ENCODE peak calls at places on chromosomes 7 and 10, in nine cellular contexts. V is T-helper 2 cell; K is stimulated activated naive CD8-positive, alpha-beta T cell treated with anti-CD3 and anti-CD28 coated beads, Interleukin-15, Interleukin-2, amounts not matched to agents 100 U/mL and 50 U/mL, for 24 hours; Y is HT1080; L is BE2C; W is GM23248; M is CMK; N is DMS 273 treated with DMSO at 0.1 percent for 48 hours; U is SK-N-DZ. O is an unnamed sample.

GRCh38 chr7:101422361-101423195 is 59.9 kb downstream of the COL26A1 start:
- DNase-seq in W (no peak), V (no peak), M (no peak), K (no peak), U (no peak), L (no peak), Y (no peak), N (no peak), O (no peak)

GRCh38 chr7:36346260-36346831 is 43.3 kb upstream of the ANLN start:
- DNase-seq in K (no peak), N (no peak), L (no peak), M (no peak), V (no peak), Y (no peak), U (no peak), W (no peak), O (no peak)

GRCh38 chr10:130421909-130422308 is 285.7 kb downstream of the GLRX3 start:
- DNase-seq in M (no peak), L (no peak), U (no peak), W (no peak), N (no peak), V (no peak), Y (no peak), K (no peak), O (no peak)

GRCh38 chr7:140810830-140811556 is 113.7 kb downstream of the BRAF start:
- DNase-seq in K (peak), N (peak), W (peak), L (peak), U (peak), M (peak), Y (peak), V (no peak), O (peak)

GRCh38 chr7:45677311-45677900 is 103.2 kb downstream of the ADCY1 start:
- DNase-seq in U (no peak), N (no peak), K (no peak), W (no peak), L (no peak), Y (peak), V (no peak), M (no peak), O (no peak)

GRCh38 chr10:34467902-34468301 is 347.2 kb downstream of the PARD3 start:
- DNase-seq in W (no peak), N (no peak), M (no peak), L (no peak), Y (no peak), K (no peak), U (no peak), V (no peak), O (no peak)

GRCh38 chr7:120583835-120584586 is 273.9 kb downstream of the TSPAN12 start:
- DNase-seq in W (peak), U (no peak), V (no peak), Y (peak), K (no peak), N (no peak), L (no peak), M (no peak), O (no peak)

GRCh38 chr10:105585753-105586152 is 944.7 kb downstream of the SORCS3 start:
- DNase-seq in V (no peak), M (no peak), Y (peak), N (no peak), L (no peak), K (no peak), U (no peak), W (no peak), O (no peak)

GRCh38 chr7:48209004-48209600 is 37.8 kb downstream of the ABCA13 start:
- DNase-seq in K (no peak), Y (no peak), V (no peak), U (no peak), N (no peak), M (no peak), L (no peak), W (no peak), O (no peak)

GRCh38 chr10:74987339-74988054 is 124.0 kb upstream of the SAMD8 start:
- DNase-seq in K (no peak), N (no peak), W (peak), Y (no peak), L (no peak), U (no peak), M (no peak), V (no peak), O (no peak)

GRCh38 chr7:74180866-74181265 is 6.7 kb downstream of the EIF4H start:
- DNase-seq in K (no peak), Y (no peak), M (no peak), W (no peak), U (no peak), N (no peak), L (no peak), V (no peak), O (no peak)

GRCh38 chr10:93821051-93821772 is 63.5 kb downstream of the LGI1 start:
- DNase-seq in L (no peak), K (no peak), V (no peak), Y (peak), W (peak), N (peak), M (no peak), U (peak), O (peak)

GRCh38 chr10:69973678-69974077 is 79.0 kb upstream of the MACROH2A2 start:
- DNase-seq in U (no peak), L (no peak), M (no peak), W (no peak), Y (no peak), N (no peak), V (no peak), K (no peak), O (no peak)

GRCh38 chr10:33291053-33291592 is 43.3 kb downstream of the NRP1 start:
- DNase-seq in Y (peak), M (no peak), K (no peak), U (no peak), L (no peak), W (peak), V (no peak), N (no peak), O (peak)

GRCh38 chr10:124579003-124579384 is 117.4 kb downstream of the LHPP start:
- DNase-seq in V (no peak), L (peak), Y (peak), W (peak), K (no peak), U (no peak), M (no peak), N (no peak), O (peak)

GRCh38 chr10:78717200-78717599 is 351.6 kb upstream of the ZMIZ1 start:
- DNase-seq in N (no peak), M (no peak), L (no peak), U (no peak), W (peak), K (no peak), Y (no peak), V (no peak), O (peak)

GRCh38 chr7:121107923-121108498 is 119.5 kb downstream of the CPED1 start:
- DNase-seq in K (no peak), N (peak), V (no peak), U (peak), W (peak), Y (peak), L (no peak), M (peak), O (peak)

GRCh38 chr7:26151650-26151952 is 397 bp upstream of the NFE2L3 start:
- DNase-seq in M (no peak), Y (no peak), V (no peak), K (no peak), U (no peak), N (no peak), L (no peak), W (no peak), O (no peak)

GRCh38 chr7:73519867-73520672 is 2.0 kb downstream of the BAZ1B start:
- DNase-seq in M (no peak), K (peak), N (no peak), L (no peak), U (peak), Y (peak), V (no peak), W (peak), O (no peak)

GRCh38 chr7:12888727-12889126 is 201.3 kb downstream of the ARL4A start:
- DNase-seq in L (no peak), U (no peak), K (no peak), W (peak), Y (peak), M (no peak), N (no peak), V (no peak), O (peak)

GRCh38 chr10:124313374-124313773 is 105.3 kb downstream of the OAT start:
- DNase-seq in M (no peak), Y (no peak), W (no peak), N (no peak), L (no peak), V (no peak), U (no peak), K (no peak), O (no peak)

GRCh38 chr10:21100871-21101514 is 203.9 kb upstream of the NEBL start:
- DNase-seq in Y (peak), M (no peak), V (no peak), L (no peak), N (no peak), W (peak), K (peak), U (no peak), O (no peak)

GRCh38 chr7:137834552-137834951 is 12.2 kb downstream of the DGKI start:
- DNase-seq in U (no peak), N (no peak), L (no peak), W (no peak), K (no peak), Y (no peak), M (no peak), V (no peak), O (no peak)

GRCh38 chr10:127196227-127196954 is at the start of gene INSYN2A:
- DNase-seq in Y (peak), V (no peak), U (no peak), N (no peak), L (peak), M (no peak), K (no peak), W (peak), O (no peak)

GRCh38 chr10:8053446-8054242 is 844 bp upstream of the GATA3 start:
- DNase-seq in U (peak), L (peak), Y (peak), K (peak), W (peak), V (peak), N (no peak), M (no peak), O (peak)

GRCh38 chr7:150435390-150436073 is 14.9 kb upstream of the GIMAP8 start:
- DNase-seq in Y (no peak), N (no peak), W (no peak), U (no peak), L (no peak), V (no peak), K (peak), M (no peak), O (no peak)

GRCh38 chr10:79093658-79094411 is 25.1 kb downstream of the ZMIZ1 start:
- DNase-seq in L (no peak), M (peak), K (no peak), U (no peak), V (no peak), Y (peak), W (no peak), N (no peak), O (no peak)

O was measured in AG09309.